ENCODE peak calls at places on chromosomes 16 and 17, in four cellular contexts. T is sigmoid colon, F is psoas muscle, C is adrenal gland. Y is an unnamed sample.

GRCh38 chr16:14301150-14302030 is 230.3 kb downstream of the MRTFB start:
- DNase-seq in T (peak), F (peak), C (peak), Y (peak)

GRCh38 chr17:47615766-47616424 is 33.8 kb upstream of the KPNB1 start:
- DNase-seq in T (no peak), F (no peak), C (no peak), Y (no peak)

GRCh38 chr17:67052720-67053437 is 8.5 kb downstream of the CACNG1 start:
- DNase-seq in T (no peak), F (no peak), C (no peak), Y (no peak)

GRCh38 chr16:17866991-17867390 is 396.2 kb upstream of the XYLT1 start:
- DNase-seq in T (no peak), F (no peak), C (no peak), Y (no peak)

GRCh38 chr17:915416-916201 is 64.0 kb downstream of the NXN start:
- DNase-seq in T (no peak), F (peak), C (peak), Y (no peak)

GRCh38 chr16:87201777-87202176 is 115.4 kb downstream of the C16orf95 start:
- DNase-seq in T (no peak), F (no peak), C (no peak), Y (no peak)

GRCh38 chr17:77127735-77128361 is 12.9 kb upstream of the SEC14L1 start:
- DNase-seq in T (peak), F (peak), C (peak), Y (no peak)

GRCh38 chr16:77991701-77992100 is 30.6 kb upstream of the CLEC3A start:
- DNase-seq in T (no peak), F (no peak), C (no peak), Y (no peak)

GRCh38 chr16:9122969-9123368 is 31.5 kb downstream of the HAPSTR1 start:
- DNase-seq in T (peak), F (no peak), C (no peak), Y (no peak)

GRCh38 chr17:42553866-42554249 is 1.1 kb downstream of the HSD17B1 start:
- DNase-seq in T (no peak), F (no peak), C (peak), Y (no peak)

GRCh38 chr16:52825882-52826281 is 226.8 kb downstream of the CHD9NB start:
- DNase-seq in T (no peak), F (no peak), C (no peak), Y (no peak)

GRCh38 chr17:8843344-8843743 is 24.1 kb downstream of the PIK3R6 start:
- DNase-seq in T (peak), F (no peak), C (no peak), Y (no peak)

GRCh38 chr17:39231091-39231561 is 5.4 kb upstream of the STAC2 start:
- DNase-seq in T (no peak), F (no peak), C (no peak), Y (no peak)

GRCh38 chr16:87233928-87234327 is 83.3 kb downstream of the C16orf95 start:
- DNase-seq in T (no peak), F (no peak), C (peak), Y (no peak)

GRCh38 chr17:66691644-66692500 is 143.0 kb upstream of the CACNG5 start:
- DNase-seq in T (no peak), F (no peak), C (peak), Y (no peak)

GRCh38 chr16:74844041-74844826 is 69.6 kb upstream of the FA2H start:
- DNase-seq in T (no peak), F (no peak), C (no peak), Y (no peak)

GRCh38 chr16:53056528-53056881 is 1.7 kb downstream of the CHD9 start:
- DNase-seq in T (peak), F (no peak), C (peak), Y (no peak)

GRCh38 chr17:78092794-78093324 is 35.7 kb downstream of the TMC6 start:
- DNase-seq in T (peak), F (no peak), C (no peak), Y (no peak)

GRCh38 chr16:3443108-3444031 is at the start of the genes NAA60 and ZNF597:
- DNase-seq in T (peak), F (peak), C (peak), Y (peak)

GRCh38 chr17:78369791-78370381 is 8.6 kb upstream of the PGS1 start:
- DNase-seq in T (no peak), F (no peak), C (no peak), Y (no peak)

GRCh38 chr17:9389116-9389515 is 186.5 kb downstream of the STX8 start:
- DNase-seq in T (no peak), F (no peak), C (no peak), Y (no peak)

GRCh38 chr16:15864939-15865338 is 8.1 kb upstream of the MYH11 start:
- DNase-seq in T (no peak), F (no peak), C (no peak), Y (no peak)

GRCh38 chr17:65314212-65314611 is 177.0 kb downstream of the RGS9 start:
- DNase-seq in T (no peak), F (no peak), C (no peak), Y (no peak)

GRCh38 chr16:56191807-56192643 is 736 bp downstream of the GNAO1 start:
- DNase-seq in T (no peak), F (no peak), C (no peak), Y (no peak)

GRCh38 chr16:8655184-8655717 is 19.2 kb upstream of the ABAT start:
- DNase-seq in T (no peak), F (no peak), C (peak), Y (peak)

GRCh38 chr16:16029431-16030011 is 80.1 kb downstream of the ABCC1 start:
- DNase-seq in T (no peak), F (no peak), C (no peak), Y (no peak)

GRCh38 chr16:17461951-17462729 is 8.6 kb downstream of the XYLT1 start:
- DNase-seq in T (no peak), F (no peak), C (no peak), Y (no peak)

GRCh38 chr16:27468941-27469531 is 67.1 kb downstream of the IL21R start:
- DNase-seq in T (no peak), F (no peak), C (no peak), Y (peak)

GRCh38 chr17:27608330-27609230 is 22.4 kb upstream of the LGALS9 start:
- DNase-seq in T (no peak), F (no peak), C (no peak), Y (no peak)

GRCh38 chr16:57606147-57606846 is 22.1 kb upstream of the ADGRG1 start:
- DNase-seq in T (peak), F (no peak), C (no peak), Y (no peak)

GRCh38 chr17:77834170-77835115 is 124.1 kb upstream of the TNRC6C start:
- DNase-seq in T (peak), F (peak), C (peak), Y (no peak)

GRCh38 chr16:86477642-86478041 is 32.7 kb upstream of the FOXF1 start:
- DNase-seq in T (peak), F (no peak), C (no peak), Y (no peak)

GRCh38 chr17:82267575-82268379 is 5.7 kb downstream of the CSNK1D start:
- DNase-seq in T (peak), F (peak), C (peak), Y (peak)

GRCh38 chr17:73343168-73343634 is 31.4 kb upstream of the CDC42EP4 start:
- DNase-seq in T (peak), F (peak), C (peak), Y (no peak)

GRCh38 chr17:9587969-9588656 is 11.7 kb downstream of the CFAP52 start:
- DNase-seq in T (no peak), F (no peak), C (no peak), Y (no peak)

GRCh38 chr17:74953129-74953687 is 17.5 kb downstream of the OTOP3 start:
- DNase-seq in T (no peak), F (no peak), C (peak), Y (no peak)

GRCh38 chr17:55388842-55389241 is 32.8 kb downstream of the MMD start:
- DNase-seq in T (no peak), F (no peak), C (no peak), Y (no peak)

GRCh38 chr17:64441772-64442549 is 7.0 kb upstream of the MILR1 start:
- DNase-seq in T (peak), F (no peak), C (peak), Y (no peak)

GRCh38 chr17:27532269-27533067 is 76.2 kb downstream of the KSR1 start:
- DNase-seq in T (peak), F (peak), C (no peak), Y (peak)

GRCh38 chr17:80886641-80887573 is 104.7 kb upstream of the CHMP6 start:
- DNase-seq in T (peak), F (no peak), C (no peak), Y (no peak)

GRCh38 chr17:68511254-68511670 is 968 bp upstream of the PRKAR1A start:
- DNase-seq in T (no peak), F (no peak), C (no peak), Y (no peak)
- TF ChIP-seq CTCF in T (no peak), F (peak), C (peak), Y (no peak)

GRCh38 chr16:22970191-22970845 is 156.4 kb downstream of the HS3ST2 start:
- DNase-seq in T (no peak), F (no peak), C (no peak), Y (no peak)

GRCh38 chr16:22971346-22971924 is 157.5 kb downstream of the HS3ST2 start:
- DNase-seq in T (no peak), F (no peak), C (no peak), Y (no peak)

GRCh38 chr16:22969567-22969966 is 155.6 kb downstream of the HS3ST2 start:
- DNase-seq in T (no peak), F (no peak), C (no peak), Y (no peak)

GRCh38 chr16:22977294-22977697 is 163.3 kb downstream of the HS3ST2 start:
- DNase-seq in T (no peak), F (no peak), C (no peak), Y (no peak)

DNA sequence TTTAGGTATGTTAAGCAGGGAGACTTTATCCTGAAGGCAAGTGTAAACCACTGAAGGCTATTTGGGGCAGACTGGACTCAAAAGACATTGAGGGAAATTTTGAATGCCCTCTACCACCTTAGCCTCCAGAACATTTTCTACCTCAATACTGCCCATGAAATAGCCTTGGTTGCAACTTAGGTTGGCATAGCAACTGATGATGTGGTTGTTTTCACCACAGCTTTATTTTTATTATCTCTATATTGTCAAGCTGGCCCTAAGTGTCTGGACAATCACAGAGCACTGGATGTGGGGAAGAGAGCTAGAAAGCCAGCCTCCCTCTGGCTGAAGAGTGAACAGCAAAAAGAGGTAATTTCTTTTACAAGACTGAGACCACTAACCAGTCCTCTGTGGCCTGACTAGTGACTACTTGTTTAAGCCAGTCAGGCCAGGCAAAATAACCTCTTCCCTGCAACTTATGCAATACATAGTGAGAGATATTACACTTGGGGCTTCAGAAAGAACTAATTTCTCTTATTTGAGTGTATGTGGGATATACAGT is 159.6 kb downstream of the HS3ST2 start:
- DNase-seq in T (no peak), F (no peak), C (no peak), Y (no peak)
- H3K4me3 ChIP-seq in T (no peak), F (no peak), C (no peak), Y (no peak)

GRCh38 chr16:29307598-29308507 is 98.7 kb downstream of the NPIPB11 start:
- DNase-seq in T (peak), F (no peak), C (no peak), Y (no peak)
- H3K27ac ChIP-seq in T (no peak), F (no peak), C (no peak), Y (no peak)

DNA sequence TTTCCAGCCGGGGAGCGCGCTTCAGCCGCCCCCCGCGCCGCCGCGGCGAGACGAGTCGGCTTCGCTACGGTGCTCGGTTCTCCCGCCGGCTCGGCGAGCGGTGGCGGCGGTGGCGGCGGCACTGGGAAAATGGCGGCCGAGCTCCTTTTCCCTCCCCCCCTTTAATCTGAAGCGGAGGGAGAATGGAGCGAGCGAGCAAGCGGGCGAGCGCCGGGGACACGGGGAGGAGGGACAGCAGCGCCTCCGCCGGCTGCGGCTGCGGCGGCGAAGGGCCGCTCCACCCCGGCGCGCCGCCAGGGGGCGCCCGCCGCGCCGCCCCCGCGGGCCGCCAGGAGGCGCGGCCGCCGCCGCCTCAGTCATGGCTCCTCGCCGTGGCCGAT is at the start of gene KANSL1:
- DNase-seq in T (peak), F (peak), C (peak), Y (peak)
- TF ChIP-seq CTCF in T (no peak), F (peak), C (peak), Y (no peak)

GRCh38 chr17:44310188-44310587 is 1.8 kb downstream of the RUNDC3A start:
- DNase-seq in T (no peak), F (no peak), C (no peak), Y (no peak)

GRCh38 chr17:44310612-44311376 is 2.4 kb downstream of the RUNDC3A start:
- DNase-seq in T (no peak), F (no peak), C (no peak), Y (no peak)

GRCh38 chr17:44308865-44309264 is 464 bp downstream of the RUNDC3A start:
- DNase-seq in T (no peak), F (no peak), C (no peak), Y (no peak)

GRCh38 chr17:44308320-44308818 is at the start of gene RUNDC3A:
- DNase-seq in T (peak), F (peak), C (peak), Y (peak)

GRCh38 chr17:44309472-44309871 is 1.1 kb downstream of the RUNDC3A start:
- DNase-seq in T (no peak), F (no peak), C (no peak), Y (no peak)
- H3K4me3 ChIP-seq in T (no peak), F (no peak), C (no peak), Y (no peak)

Y was measured in pancreas.